ENCODE peak calls at places on chromosomes 7 and 10, in four cellular contexts. Q is HFF-Myc, D is stomach, U is type B pancreatic cell. Y is an unnamed sample.

GRCh38 chr10:69232252-69232651 is 12.1 kb downstream of the HKDC1 start:
- DNase-seq in Q (no peak), D (no peak), U (no peak), Y (peak; percentile 83)

GRCh38 chr7:22561895-22562593 is 62.1 kb upstream of the STEAP1B start:
- DNase-seq in D (no peak), U (peak; percentile 7), Q (no peak), Y (no peak)

GRCh38 chr7:29478218-29478617 is 85.4 kb upstream of the PRR15 start:
- DNase-seq in D (no peak), Q (no peak), U (peak; percentile 29), Y (no peak)

GRCh38 chr10:131743190-131744151 is 157.3 kb upstream of the PPP2R2D start:
- DNase-seq in Q (no peak), D (no peak), U (no peak), Y (no peak)

GRCh38 chr7:122802211-122802833 is 83.9 kb downstream of the CADPS2 start:
- DNase-seq in D (no peak), U (no peak), Q (no peak), Y (no peak)

GRCh38 chr7:120272896-120273475 is at the start of gene KCND2:
- DNase-seq in U (peak; percentile 67), Q (no peak), D (no peak), Y (no peak)

GRCh38 chr10:124142960-124143359 is 49.6 kb upstream of the CHST15 start:
- DNase-seq in U (no peak), D (no peak), Q (no peak), Y (no peak)

GRCh38 chr7:157544226-157544625 is 207.4 kb downstream of the DNAJB6 start:
- DNase-seq in Q (no peak), D (no peak), U (no peak), Y (no peak)

GRCh38 chr7:66399566-66399965 is 194.4 kb downstream of the TPST1 start:
- DNase-seq in Q (no peak), U (no peak), D (no peak), Y (no peak)

GRCh38 chr7:28573751-28574295 is 161.5 kb downstream of the CREB5 start:
- DNase-seq in D (no peak), Q (no peak), U (no peak), Y (no peak)

GRCh38 chr7:101402081-101402779 is 39.6 kb downstream of the COL26A1 start:
- DNase-seq in U (no peak), Q (peak; percentile 59), D (no peak), Y (peak; percentile 86)

GRCh38 chr10:58588673-58589265 is 76.1 kb downstream of the BICC1 start:
- DNase-seq in Q (no peak), D (no peak), U (no peak), Y (no peak)

GRCh38 chr10:93235686-93236085 is 162.0 kb downstream of the CYP26A1 start:
- DNase-seq in D (no peak), U (no peak), Q (no peak), Y (no peak)

DNA sequence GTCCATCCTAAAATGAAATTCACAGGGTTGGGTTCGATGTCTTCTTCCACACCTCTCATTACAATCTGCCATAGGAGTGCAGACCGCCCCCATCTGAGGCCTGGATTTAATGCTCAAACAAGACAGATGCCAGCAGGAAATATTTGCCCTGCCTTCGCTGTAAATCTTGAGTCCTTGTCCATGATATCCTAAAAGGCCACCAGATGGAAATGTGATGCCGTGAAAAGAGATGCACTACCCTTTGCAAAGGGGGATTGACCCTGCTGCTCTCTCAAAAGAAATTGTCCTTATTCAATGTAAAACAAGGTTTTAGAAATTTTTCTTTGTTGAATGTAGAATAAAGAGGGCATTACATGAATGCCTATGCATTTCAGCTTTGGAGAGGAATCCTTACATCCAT is 37.5 kb downstream of the AGAP4 start:
- DNase-seq in Q (no peak), D (no peak), U (no peak), Y (no peak)
- TF ChIP-seq CTCF in Q (no peak), D (no peak), U (peak; percentile 51), Y (no peak)

GRCh38 chr7:143289421-143289820 is 1.3 kb downstream of the CASP2 start:
- DNase-seq in Q (no peak), D (no peak), U (no peak), Y (no peak)

GRCh38 chr7:143288836-143289235 is 685 bp downstream of the CASP2 start:
- DNase-seq in D (no peak), U (no peak), Q (no peak), Y (no peak)

GRCh38 chr7:143287321-143287934 is 723 bp upstream of the CASP2 start:
- DNase-seq in D (no peak), Q (no peak), U (no peak), Y (no peak)

GRCh38 chr7:143286522-143286890 is 1.6 kb upstream of the CASP2 start:
- DNase-seq in Q (no peak), D (no peak), U (no peak), Y (no peak)

GRCh38 chr7:143287935-143288826 is at the start of gene CASP2:
- DNase-seq in D (peak; percentile 99), Q (peak; percentile 81), U (peak; percentile 99), Y (peak; percentile 82)
- TF ChIP-seq CTCF in D (no peak), Q (no peak), U (peak; percentile 39), Y (peak; percentile 33)

DNA sequence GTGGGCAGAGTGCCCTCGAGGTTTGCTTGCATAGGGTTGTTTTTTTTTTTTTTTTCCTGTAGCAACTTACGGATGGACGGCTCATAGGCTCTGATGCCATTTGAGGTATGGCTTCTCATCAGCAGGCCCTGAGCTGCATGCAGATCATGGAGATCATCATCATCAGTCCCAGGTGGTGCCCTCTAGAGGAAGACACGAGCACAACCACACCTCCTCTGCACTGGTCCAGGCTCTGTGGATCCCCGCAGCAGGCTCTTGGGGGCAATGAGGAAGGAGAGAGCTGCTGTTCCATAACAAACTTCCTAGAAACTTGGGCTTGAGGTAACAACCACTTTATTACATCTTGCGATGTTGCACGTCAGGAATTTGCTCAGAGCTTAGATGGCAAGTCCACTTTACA is 132.7 kb upstream of the CXCL12 start:
- DNase-seq in D (no peak), U (no peak), Q (no peak), Y (no peak)
- TF ChIP-seq CTCF in D (no peak), U (peak; percentile 51), Q (peak; percentile 55), Y (peak; percentile 19)

DNA sequence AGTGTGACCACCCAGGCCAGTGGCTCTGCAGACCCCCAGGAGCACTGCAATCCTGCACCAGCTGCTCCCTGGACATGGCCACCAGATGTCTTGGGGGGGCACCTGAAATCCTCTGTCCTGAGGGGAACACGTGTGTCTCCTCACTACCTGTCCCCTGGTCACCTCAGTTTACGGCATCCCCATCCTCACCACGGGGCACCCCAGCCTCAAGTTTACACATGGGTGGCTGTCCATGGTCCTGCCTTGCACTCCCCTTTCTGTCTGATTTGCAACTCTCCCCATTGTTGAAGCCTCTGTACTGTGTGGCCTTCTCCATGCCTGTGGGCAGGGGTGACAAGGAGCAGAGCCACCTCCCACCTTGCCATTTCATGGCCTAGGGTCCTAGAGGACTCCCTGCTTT is 67.2 kb downstream of the RAMP3 start:
- DNase-seq in D (no peak), U (no peak), Q (no peak), Y (no peak)
- TF ChIP-seq CTCF in D (no peak), U (no peak), Q (no peak), Y (no peak)

GRCh38 chr7:150753826-150754603 is 16.8 kb downstream of the GIMAP5 start:
- DNase-seq in D (no peak), U (no peak), Q (no peak), Y (no peak)
- TF ChIP-seq CTCF in D (no peak), U (peak; percentile 64), Q (peak; percentile 10), Y (peak; percentile 29)

DNA sequence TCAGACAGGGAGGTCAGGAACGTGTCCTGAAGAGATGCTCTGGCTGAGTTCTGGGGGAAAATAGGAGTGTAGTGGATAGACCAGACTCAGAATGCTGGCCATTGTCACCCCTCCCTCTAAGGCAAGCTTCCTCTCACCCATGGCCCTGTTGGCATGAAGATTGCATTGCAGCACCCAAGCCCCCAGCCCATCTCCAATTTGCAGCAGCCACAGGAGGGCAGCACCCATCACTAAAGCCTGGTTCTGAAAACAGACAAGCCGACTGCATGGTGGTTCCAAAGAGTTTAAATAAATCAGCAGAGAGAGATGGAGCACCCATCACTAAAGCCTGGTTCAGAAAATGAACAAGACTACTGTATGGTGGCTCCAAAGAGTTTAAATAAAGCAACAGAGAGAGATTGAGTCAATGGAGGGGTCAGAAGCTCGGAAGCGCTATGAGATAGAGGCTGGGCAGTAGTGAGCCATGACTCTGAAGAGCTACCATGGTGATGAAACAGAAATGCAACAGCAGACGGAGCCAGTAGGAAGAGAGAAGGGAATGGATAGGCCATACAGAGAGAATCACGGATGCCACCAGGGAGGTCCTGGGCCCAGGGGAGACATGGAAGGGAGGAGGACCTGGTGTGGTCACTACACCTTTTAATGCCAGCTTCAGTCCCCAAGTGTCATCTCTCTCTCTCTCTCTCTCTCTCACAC is 237.9 kb upstream of the MYO3A start:
- DNase-seq in Q (no peak), U (no peak), D (no peak), Y (no peak)
- TF ChIP-seq CTCF in Q (no peak), U (no peak), D (no peak), Y (peak; percentile 36)

GRCh38 chr7:75878769-75879596 is at the start of gene RHBDD2:
- DNase-seq in U (peak; percentile 94), Q (peak; percentile 71), D (peak; percentile 97), Y (peak; percentile 66)
- TF ChIP-seq CTCF in U (no peak), Q (no peak), D (no peak), Y (no peak)

GRCh38 chr10:80444124-80444523 is 10.0 kb upstream of the TSPAN14 start:
- DNase-seq in D (no peak), Q (no peak), U (no peak), Y (no peak)

GRCh38 chr10:80442879-80443278 is 11.2 kb upstream of the TSPAN14 start:
- DNase-seq in D (no peak), U (no peak), Q (no peak), Y (no peak)

GRCh38 chr10:80447618-80448190 is 6.4 kb upstream of the TSPAN14 start:
- DNase-seq in U (no peak), D (no peak), Q (no peak), Y (no peak)

GRCh38 chr10:80443531-80443974 is 10.6 kb upstream of the TSPAN14 start:
- DNase-seq in D (no peak), Q (peak; percentile 51), U (no peak), Y (no peak)

DNA sequence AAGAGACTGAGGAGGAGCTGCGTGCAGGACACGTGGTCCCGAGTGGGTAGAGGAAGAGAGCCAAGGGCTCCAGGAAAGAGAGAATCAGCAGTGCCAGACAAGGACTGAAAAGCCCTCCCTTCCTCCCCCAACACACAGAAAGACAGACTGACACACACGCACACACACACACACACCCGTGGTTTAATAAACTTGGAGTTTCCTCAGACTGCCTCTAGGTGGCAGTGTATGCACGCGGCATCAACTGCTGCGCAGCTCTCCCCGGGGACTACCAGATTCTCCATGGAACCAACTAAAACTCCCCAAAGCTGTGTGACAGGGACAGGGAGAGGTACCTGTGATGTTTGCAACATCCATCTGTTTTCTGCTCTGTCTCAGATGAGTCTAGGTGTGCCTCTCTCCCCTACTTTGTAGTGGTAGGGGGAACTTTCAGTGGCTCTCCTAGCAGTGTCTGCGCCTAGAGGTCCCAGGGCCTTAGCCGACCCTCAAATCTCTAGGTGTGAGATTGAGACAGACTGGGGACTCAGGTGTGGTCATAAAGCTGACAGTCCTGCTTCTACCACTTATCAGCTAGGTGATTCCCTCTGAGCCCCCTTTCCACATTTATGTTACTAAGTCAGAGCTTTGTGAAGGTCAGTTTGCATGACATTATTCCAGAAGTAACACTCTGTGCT is 9.3 kb upstream of the TSPAN14 start:
- DNase-seq in U (no peak), Q (peak; percentile 72), D (peak; percentile 63), Y (no peak)
- TF ChIP-seq CTCF in U (peak; percentile 70), Q (peak; percentile 94), D (no peak), Y (peak; percentile 85)